ENCODE peak calls at places on chromosomes 7 and 10, in ten cellular contexts. C, K, U, B, V, X, H, J, T and R are unnamed samples.

GRCh38 chr7:108014200-108014599 is 11.2 kb upstream of the LAMB1 start:
- DNase-seq in C (no peak), K (no peak), U (no peak), B (no peak), V (no peak), X (no peak), H (no peak), J (no peak), T (no peak), R (no peak)

GRCh38 chr7:30750574-30751256 is 1.2 kb upstream of the INMT start:
- DNase-seq in C (no peak), K (peak), U (no peak), B (peak), V (no peak), X (no peak), H (peak), J (no peak), T (peak), R (peak)

GRCh38 chr7:49611951-49612350 is 161.5 kb upstream of the VWC2 start:
- DNase-seq in C (no peak), K (no peak), U (no peak), B (no peak), V (no peak), X (no peak), H (no peak), J (no peak), T (no peak), R (no peak)

GRCh38 chr7:108010377-108010776 is 7.4 kb upstream of the LAMB1 start:
- DNase-seq in C (no peak), K (no peak), U (no peak), B (no peak), V (no peak), X (no peak), H (no peak), J (no peak), T (no peak), R (no peak)

GRCh38 chr7:38057829-38058228 is 120.2 kb upstream of the STARD3NL start:
- DNase-seq in C (no peak), K (no peak), U (no peak), B (no peak), V (no peak), X (no peak), H (no peak), J (no peak), T (no peak), R (no peak)

GRCh38 chr10:31299119-31299518 is 19.9 kb upstream of the ZEB1 start:
- DNase-seq in C (peak), K (no peak), U (no peak), B (no peak), V (no peak), X (peak), H (peak), J (peak), T (no peak), R (no peak)

GRCh38 chr7:65269150-65269856 is 104.4 kb upstream of the ZNF92 start:
- DNase-seq in C (no peak), K (peak), U (peak), B (peak), V (peak), X (no peak), H (peak), J (peak), T (peak), R (peak)

GRCh38 chr7:50359995-50360925 is 55.7 kb downstream of the IKZF1 start:
- DNase-seq in C (peak), K (no peak), U (no peak), B (no peak), V (no peak), X (peak), H (no peak), J (no peak), T (no peak), R (no peak)

GRCh38 chr7:111796671-111797070 is 234.4 kb upstream of the IMMP2L start:
- DNase-seq in C (no peak), K (no peak), U (no peak), B (no peak), V (no peak), X (no peak), H (peak), J (no peak), T (no peak), R (no peak)

GRCh38 chr7:123769371-123769770 is 20.6 kb upstream of the WASL start:
- DNase-seq in C (peak), K (peak), U (no peak), B (no peak), V (peak), X (no peak), H (peak), J (peak), T (peak), R (no peak)

GRCh38 chr7:28163955-28164354 is 16.6 kb downstream of the JAZF1 start:
- DNase-seq in C (no peak), K (no peak), U (no peak), B (no peak), V (no peak), X (no peak), H (no peak), J (no peak), T (no peak), R (no peak)

GRCh38 chr10:77377034-77377433 is 260.6 kb downstream of the KCNMA1 start:
- DNase-seq in C (no peak), K (no peak), U (no peak), B (no peak), V (no peak), X (no peak), H (peak), J (no peak), T (no peak), R (no peak)

GRCh38 chr10:54993148-54993547 is 192.1 kb upstream of the PCDH15 start:
- DNase-seq in C (no peak), K (no peak), U (no peak), B (no peak), V (no peak), X (no peak), H (no peak), J (no peak), T (no peak), R (no peak)

GRCh38 chr7:116226664-116227063 is 16.3 kb downstream of the TES start:
- DNase-seq in C (no peak), K (no peak), U (no peak), B (no peak), V (no peak), X (no peak), H (no peak), J (no peak), T (no peak), R (no peak)